ENCODE peak calls at places on chromosomes 7 and 10, in five cellular contexts. Z is iris pigment epithelial cell, A is RWPE2, W is progenitor cell of endocrine pancreas, M is fibroblast of pulmonary artery. R is an unnamed sample.

GRCh38 chr7:112484671-112485097 is 3.9 kb downstream of the LSMEM1 start:
- DNase-seq in W (no peak), M (peak; percentile 90), Z (peak; percentile 93), A (no peak), R (peak; percentile 79)

GRCh38 chr10:132322621-132323048 is 9.4 kb upstream of the LRRC27 start:
- DNase-seq in Z (peak; percentile 67), W (no peak), M (peak; percentile 68), A (no peak), R (peak; percentile 38)

GRCh38 chr7:128710391-128710930 is 28.7 kb upstream of the CALU start:
- DNase-seq in W (no peak), Z (no peak), M (peak; percentile 51), A (no peak), R (peak; percentile 28)

GRCh38 chr7:69837387-69838068 is 239.3 kb downstream of the AUTS2 start:
- DNase-seq in M (peak; percentile 10), Z (peak; percentile 12), A (no peak), W (no peak), R (no peak)

GRCh38 chr7:118186491-118186890 is 2.5 kb downstream of the LSM8 start:
- DNase-seq in M (no peak), Z (peak; percentile 7), W (no peak), A (no peak), R (peak; percentile 18)

GRCh38 chr7:81501220-81501619 is 268.6 kb downstream of the HGF start:
- DNase-seq in Z (peak; percentile 72), M (peak; percentile 83), W (no peak), A (no peak), R (peak; percentile 56)

GRCh38 chr10:73837072-73837471 is 25.7 kb upstream of the NDST2 start:
- DNase-seq in A (no peak), W (no peak), Z (peak; percentile 70), M (peak; percentile 70), R (peak; percentile 85)

GRCh38 chr10:114638874-114639625 is 19.0 kb downstream of the ABLIM1 start:
- DNase-seq in W (no peak), A (no peak), M (peak; percentile 65), Z (peak; percentile 94), R (peak; percentile 46)

GRCh38 chr7:11592699-11593098 is 239.3 kb downstream of the THSD7A start:
- DNase-seq in Z (peak; percentile 47), M (no peak), A (no peak), W (no peak), R (peak; percentile 23)

GRCh38 chr7:146175716-146176115 is 59.1 kb downstream of the CNTNAP2 start:
- DNase-seq in Z (peak; percentile 20), A (no peak), W (no peak), M (peak; percentile 25), R (peak; percentile 10)

GRCh38 chr7:148385009-148385682 is 205.4 kb upstream of the C7orf33 start:
- DNase-seq in M (no peak), A (no peak), Z (no peak), W (no peak), R (no peak)

GRCh38 chr7:22726345-22726848 is 603 bp upstream of the IL6 start:
- DNase-seq in M (peak; percentile 92), Z (peak; percentile 88), W (no peak), A (peak; percentile 69), R (peak; percentile 93)

GRCh38 chr7:112462236-112462635 is 12.0 kb downstream of the IFRD1 start:
- DNase-seq in W (no peak), Z (peak; percentile 92), A (no peak), M (peak; percentile 99), R (peak; percentile 50)

GRCh38 chr7:2242541-2243482 is 786 bp downstream of the NUDT1 start:
- DNase-seq in W (no peak), Z (peak; percentile 41), A (no peak), M (no peak), R (peak; percentile 69)

GRCh38 chr7:127581716-127582115 is 3.7 kb downstream of the GCC1 start:
- DNase-seq in Z (no peak), W (no peak), A (no peak), M (no peak), R (no peak)

GRCh38 chr10:120453319-120453718 is 3.7 kb upstream of the PLPP4 start:
- DNase-seq in Z (no peak), M (no peak), A (no peak), W (no peak), R (no peak)

GRCh38 chr10:92891885-92892705 is 43.8 kb downstream of the EXOC6 start:
- DNase-seq in Z (peak; percentile 87), M (peak; percentile 85), A (peak; percentile 98), W (no peak), R (peak; percentile 97)

GRCh38 chr7:78248867-78249266 is 450.3 kb downstream of the PHTF2 start:
- DNase-seq in W (no peak), Z (no peak), A (no peak), M (no peak), R (no peak)

GRCh38 chr10:112687647-112688046 is 240.6 kb downstream of the VTI1A start:
- DNase-seq in A (no peak), W (no peak), M (peak; percentile 61), Z (peak; percentile 64), R (peak; percentile 41)

GRCh38 chr7:92478095-92478494 is 349 bp upstream of the ERVW-1 start:
- DNase-seq in W (no peak), A (no peak), M (no peak), Z (no peak), R (no peak)

GRCh38 chr10:53839437-53840039 is 961.5 kb downstream of the PCDH15 start:
- DNase-seq in A (no peak), Z (peak; percentile 9), M (peak; percentile 50), W (no peak), R (peak; percentile 24)

GRCh38 chr7:154676422-154677073 is 326.4 kb downstream of the PAXIP1 start:
- DNase-seq in A (no peak), Z (no peak), W (no peak), M (no peak), R (no peak)

GRCh38 chr7:76108540-76109233 is 60.8 kb downstream of the MDH2 start:
- DNase-seq in W (no peak), Z (peak; percentile 62), A (peak; percentile 64), M (peak; percentile 35), R (peak; percentile 37)